ENCODE peak calls at places on chromosomes 2 and 18, in eight cellular contexts. E, B, S, K, F, N, D and J are unnamed samples.

GRCh38 chr2:164803772-164804466 is 37.7 kb downstream of the COBLL1 start:
- DNase-seq in E (no peak), B (no peak), S (no peak), K (no peak), F (no peak), N (no peak), D (no peak), J (no peak)

GRCh38 chr2:27051902-27052645 is 606 bp downstream of the AGBL5 start:
- DNase-seq in E (no peak), B (no peak), S (peak; percentile 34), K (peak; percentile 43), F (peak; percentile 33), N (no peak), D (no peak), J (no peak)

GRCh38 chr2:239829326-239829725 is 195.8 kb downstream of the NDUFA10 start:
- DNase-seq in E (no peak), B (no peak), S (no peak), K (no peak), F (no peak), N (no peak), D (no peak), J (peak; percentile 3)

GRCh38 chr2:222743263-222743865 is 71.9 kb downstream of the MOGAT1 start:
- DNase-seq in E (no peak), B (no peak), S (no peak), K (peak; percentile 12), F (no peak), N (peak; percentile 28), D (no peak), J (peak; percentile 29)

GRCh38 chr2:74813201-74813600 is 20.7 kb upstream of the HK2 start:
- DNase-seq in E (no peak), B (no peak), S (no peak), K (no peak), F (no peak), N (no peak), D (no peak), J (no peak)

GRCh38 chr2:170157025-170157684 is 20.8 kb upstream of the MYO3B start:
- DNase-seq in E (no peak), B (no peak), S (no peak), K (no peak), F (no peak), N (no peak), D (peak; percentile 42), J (no peak)

GRCh38 chr2:96530144-96530430 is 6.5 kb upstream of the ARID5A start:
- DNase-seq in E (no peak), B (no peak), S (no peak), K (no peak), F (no peak), N (no peak), D (no peak), J (no peak)

GRCh38 chr2:32752205-32752604 is 124.4 kb downstream of the TTC27 start:
- DNase-seq in E (no peak), B (no peak), S (no peak), K (no peak), F (no peak), N (no peak), D (peak; percentile 24), J (no peak)

GRCh38 chr2:202278944-202279343 is 13.4 kb downstream of the NOP58 start:
- DNase-seq in E (no peak), B (no peak), S (no peak), K (no peak), F (no peak), N (no peak), D (peak; percentile 85), J (no peak)

GRCh38 chr2:22124003-22124402 is 1000.2 kb downstream of the TDRD15 start:
- DNase-seq in E (no peak), B (no peak), S (no peak), K (no peak), F (no peak), N (no peak), D (peak; percentile 3), J (no peak)

GRCh38 chr2:48527211-48527880 is 2.6 kb upstream of the STON1 start:
- DNase-seq in E (no peak), B (no peak), S (no peak), K (no peak), F (no peak), N (no peak), D (peak; percentile 68), J (no peak)

GRCh38 chr2:225120175-225120574 is 77.9 kb upstream of the DOCK10 start:
- DNase-seq in E (no peak), B (no peak), S (no peak), K (no peak), F (peak; percentile 7), N (no peak), D (peak; percentile 35), J (no peak)

GRCh38 chr18:12023375-12023774 is 42.1 kb downstream of the IMPA2 start:
- DNase-seq in E (no peak), B (no peak), S (no peak), K (no peak), F (no peak), N (no peak), D (no peak), J (no peak)

GRCh38 chr18:21269349-21269748 is 27.3 kb downstream of the GREB1L start:
- DNase-seq in E (no peak), B (no peak), S (no peak), K (no peak), F (no peak), N (no peak), D (no peak), J (no peak)

GRCh38 chr2:177784449-177784845 is 288.1 kb downstream of the PDE11A start:
- DNase-seq in E (peak; percentile 4), B (no peak), S (no peak), K (no peak), F (no peak), N (peak; percentile 14), D (peak; percentile 79), J (no peak)

GRCh38 chr2:112803691-112804521 is 19.6 kb upstream of the IL1A start:
- DNase-seq in E (no peak), B (no peak), S (no peak), K (no peak), F (no peak), N (no peak), D (peak; percentile 43), J (no peak)

GRCh38 chr18:23776306-23776705 is 87.1 kb downstream of the LAMA3 start:
- DNase-seq in E (no peak), B (no peak), S (no peak), K (no peak), F (no peak), N (no peak), D (no peak), J (no peak)

GRCh38 chr2:204900487-204900886 is 355.2 kb downstream of the PARD3B start:
- DNase-seq in E (no peak), B (no peak), S (no peak), K (no peak), F (no peak), N (no peak), D (no peak), J (no peak)

GRCh38 chr2:34241905-34242740 is 643.0 kb upstream of the FAM98A start:
- DNase-seq in E (no peak), B (no peak), S (no peak), K (no peak), F (no peak), N (peak; percentile 63), D (no peak), J (no peak)

GRCh38 chr18:75212626-75213110 is 2.1 kb downstream of the TSHZ1 start:
- DNase-seq in E (no peak), B (no peak), S (no peak), K (no peak), F (no peak), N (no peak), D (no peak), J (no peak)

DNA sequence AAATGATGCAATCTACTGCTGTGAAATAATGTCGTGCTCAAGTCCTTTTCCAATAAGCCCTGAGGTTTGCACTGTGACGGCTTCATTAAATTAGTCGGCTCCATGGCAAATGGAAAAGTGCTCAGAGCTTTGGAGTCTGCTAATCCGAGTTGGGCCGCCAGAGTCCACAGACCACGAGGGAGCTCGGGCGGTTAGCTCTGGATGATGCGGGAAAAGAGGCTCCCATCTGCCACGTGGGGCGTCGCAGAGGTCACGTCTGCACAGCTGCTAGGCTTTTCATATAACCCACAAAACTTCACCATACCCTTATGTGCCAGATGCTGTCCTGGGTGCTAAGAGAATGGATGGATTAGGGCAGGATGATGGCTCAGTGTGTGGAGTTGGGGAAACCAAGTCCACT is 92.4 kb upstream of the CAPN13 start:
- DNase-seq in E (no peak), B (no peak), S (no peak), K (no peak), F (no peak), N (no peak), D (no peak), J (no peak)
- H3K4me3 ChIP-seq in E (no peak overlapping the region), B (no peak overlapping the region), S (no peak overlapping the region), K (no peak overlapping the region), F (no peak overlapping the region), N (no peak overlapping the region), D (no peak overlapping the region), J (no peak overlapping the region)

DNA sequence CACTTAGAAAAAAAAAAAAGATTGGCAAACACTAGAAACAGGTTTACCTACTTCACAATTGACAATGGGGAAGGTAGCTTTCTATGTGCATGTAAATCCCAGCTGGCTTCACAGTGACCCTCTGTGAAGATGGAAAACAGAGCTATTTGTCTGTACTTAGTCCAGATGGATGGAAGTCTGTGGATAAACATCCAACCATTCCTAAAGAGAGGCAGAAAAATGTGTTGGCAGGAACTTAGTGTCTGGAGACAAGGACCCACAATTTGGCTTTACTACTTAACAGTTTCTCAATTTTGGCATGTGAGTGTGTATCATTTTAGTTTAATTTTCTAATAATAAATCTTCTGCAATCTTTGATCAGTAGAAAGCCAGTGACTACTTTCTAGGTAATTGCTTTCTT is 154.4 kb downstream of the RAD51AP2 start:
- DNase-seq in E (no peak), B (no peak), S (no peak), K (no peak), F (no peak), N (no peak), D (no peak), J (no peak)
- H3K36me3 ChIP-seq in E (no peaks in the 10 kb centered on the region), B (no peaks in the 10 kb centered on the region), S (no peaks in the 10 kb centered on the region), K (no peaks in the 10 kb centered on the region), F (no peaks in the 10 kb centered on the region), N (no peaks in the 10 kb centered on the region), D (no peaks in the 10 kb centered on the region), J (no peaks in the 10 kb centered on the region)

DNA sequence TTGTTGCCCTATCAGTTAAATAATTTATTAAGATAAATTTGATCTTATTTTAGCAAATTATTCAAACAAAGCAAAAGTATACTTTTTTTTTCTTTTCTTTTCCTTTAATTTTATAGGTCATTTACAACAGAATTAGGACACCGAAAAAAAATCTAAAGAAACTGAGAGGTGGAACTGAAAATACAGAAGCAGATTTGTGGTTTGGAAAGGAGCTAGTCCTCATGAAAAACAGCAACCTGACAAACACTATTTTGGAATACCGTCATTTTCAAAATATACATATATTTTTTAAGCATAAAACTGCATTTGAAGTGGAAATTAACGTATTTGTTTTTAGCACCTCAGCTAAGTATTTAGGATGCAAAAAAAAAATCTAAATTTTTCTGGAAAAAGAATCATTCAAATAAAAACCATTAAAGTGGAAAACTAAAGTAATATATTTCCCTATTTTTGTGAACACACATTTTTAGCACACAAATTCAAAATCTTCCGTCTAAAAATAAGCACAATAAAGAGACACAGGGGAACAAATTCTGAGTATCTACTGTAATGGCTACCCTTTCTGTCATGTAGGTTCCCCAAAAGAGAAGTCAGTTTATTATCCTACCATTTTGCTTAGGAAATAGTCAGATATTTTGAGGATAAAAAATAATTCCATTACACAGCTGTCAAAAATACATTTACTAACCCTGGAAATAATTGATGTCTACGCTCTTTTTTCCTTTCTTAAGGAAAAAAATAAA is 2.7 kb downstream of the CCDC88A start:
- DNase-seq in E (no peak), B (no peak), S (no peak), K (no peak), F (no peak), N (no peak), D (no peak), J (no peak)
- H3K4me3 ChIP-seq in E (no peak overlapping the region), B (no peak overlapping the region), S (peak overlapping the region; percentile 93), K (peak overlapping the region; percentile 63), F (peak overlapping the region; percentile 84), N (no peak overlapping the region), D (peak overlapping the region; percentile 96), J (no peak overlapping the region)

GRCh38 chr18:13394794-13395193 is 176.2 kb downstream of the LDLRAD4 start:
- DNase-seq in E (no peak), B (no peak), S (no peak), K (no peak), F (no peak), N (no peak), D (no peak), J (no peak)
- H3K36me3 ChIP-seq in E (no peaks in the 10 kb centered on the region), B (no peaks in the 10 kb centered on the region), S (no peaks in the 10 kb centered on the region), K (no peaks in the 10 kb centered on the region), F (no peaks in the 10 kb centered on the region), N (no peaks in the 10 kb centered on the region), D (no peaks in the 10 kb centered on the region), J (no peaks in the 10 kb centered on the region)